ENCODE peak calls at places on chromosome 7, in seven cellular contexts. One of them, this sample, is unnamed.

GRCh38 chr7:129169171-129169643 is 19.2 kb upstream of the SMO start:
- DNase-seq in ovary: peak
- DNase-seq in prostate gland: peak
- DNase-seq in breast epithelium: no peak
- DNase-seq in HepG2: no peak
- DNase-seq in spleen: peak
- DNase-seq in adrenal gland: peak
- DNase-seq in this sample: peak

GRCh38 chr7:38846280-38846679 is 62.7 kb downstream of the VPS41 start:
- DNase-seq in prostate gland: no peak
- DNase-seq in adrenal gland: no peak
- DNase-seq in ovary: no peak
- DNase-seq in spleen: no peak
- DNase-seq in HepG2: peak
- DNase-seq in breast epithelium: no peak
- DNase-seq in this sample: no peak

GRCh38 chr7:91348686-91349085 is 84.5 kb downstream of the FZD1 start:
- DNase-seq in adrenal gland: no peak
- DNase-seq in ovary: no peak
- DNase-seq in spleen: no peak
- DNase-seq in breast epithelium: no peak
- DNase-seq in prostate gland: no peak
- DNase-seq in HepG2: no peak
- DNase-seq in this sample: no peak

GRCh38 chr7:134546903-134547737 is 1.8 kb upstream of the AKR1B15 start:
- DNase-seq in ovary: peak
- DNase-seq in adrenal gland: peak
- DNase-seq in spleen: peak
- DNase-seq in breast epithelium: peak
- DNase-seq in prostate gland: peak
- DNase-seq in HepG2: peak
- DNase-seq in this sample: peak

GRCh38 chr7:81226234-81226633 is 307.4 kb upstream of the SEMA3C start:
- DNase-seq in spleen: no peak
- DNase-seq in prostate gland: no peak
- DNase-seq in breast epithelium: no peak
- DNase-seq in ovary: no peak
- DNase-seq in adrenal gland: no peak
- DNase-seq in HepG2: no peak
- DNase-seq in this sample: no peak

GRCh38 chr7:103003004-103003403 is 71.6 kb downstream of the FBXL13 start:
- DNase-seq in spleen: no peak
- DNase-seq in adrenal gland: no peak
- DNase-seq in ovary: no peak
- DNase-seq in breast epithelium: no peak
- DNase-seq in HepG2: no peak
- DNase-seq in prostate gland: no peak
- DNase-seq in this sample: no peak

GRCh38 chr7:26105931-26106330 is 46.1 kb upstream of the NFE2L3 start:
- DNase-seq in breast epithelium: no peak
- DNase-seq in ovary: no peak
- DNase-seq in spleen: no peak
- DNase-seq in adrenal gland: no peak
- DNase-seq in prostate gland: no peak
- DNase-seq in HepG2: no peak
- DNase-seq in this sample: no peak

GRCh38 chr7:121510858-121511482 is 114.9 kb upstream of the FAM3C start:
- DNase-seq in ovary: no peak
- DNase-seq in adrenal gland: no peak
- DNase-seq in breast epithelium: no peak
- DNase-seq in spleen: no peak
- DNase-seq in HepG2: no peak
- DNase-seq in prostate gland: no peak
- DNase-seq in this sample: no peak

GRCh38 chr7:19919156-19920085 is 146.0 kb upstream of the TMEM196 start:
- DNase-seq in spleen: no peak
- DNase-seq in adrenal gland: no peak
- DNase-seq in prostate gland: no peak
- DNase-seq in ovary: no peak
- DNase-seq in breast epithelium: no peak
- DNase-seq in HepG2: no peak
- DNase-seq in this sample: no peak

GRCh38 chr7:56174346-56175085 is 58.3 kb upstream of the NUPR2 start:
- DNase-seq in ovary: no peak
- DNase-seq in adrenal gland: no peak
- DNase-seq in breast epithelium: no peak
- DNase-seq in spleen: peak
- DNase-seq in prostate gland: no peak
- DNase-seq in HepG2: no peak
- DNase-seq in this sample: no peak

GRCh38 chr7:4830176-4830575 is 31.7 kb downstream of the PAPOLB start:
- DNase-seq in HepG2: peak
- DNase-seq in ovary: no peak
- DNase-seq in adrenal gland: peak
- DNase-seq in spleen: no peak
- DNase-seq in breast epithelium: peak
- DNase-seq in prostate gland: no peak
- DNase-seq in this sample: peak

GRCh38 chr7:101795461-101795860 is 22.0 kb upstream of the CUX1 start:
- DNase-seq in adrenal gland: no peak
- DNase-seq in HepG2: no peak
- DNase-seq in prostate gland: no peak
- DNase-seq in spleen: peak
- DNase-seq in breast epithelium: peak
- DNase-seq in ovary: no peak
- DNase-seq in this sample: no peak

GRCh38 chr7:101787864-101788263 is 29.6 kb upstream of the CUX1 start:
- DNase-seq in prostate gland: no peak
- DNase-seq in HepG2: no peak
- DNase-seq in breast epithelium: no peak
- DNase-seq in adrenal gland: no peak
- DNase-seq in ovary: no peak
- DNase-seq in spleen: no peak
- DNase-seq in this sample: no peak

GRCh38 chr7:101788517-101788916 is 28.9 kb upstream of the CUX1 start:
- DNase-seq in prostate gland: no peak
- DNase-seq in ovary: no peak
- DNase-seq in HepG2: no peak
- DNase-seq in spleen: no peak
- DNase-seq in breast epithelium: no peak
- DNase-seq in adrenal gland: no peak
- DNase-seq in this sample: no peak

GRCh38 chr7:101790566-101791293 is 26.7 kb upstream of the CUX1 start:
- DNase-seq in spleen: peak
- DNase-seq in HepG2: no peak
- DNase-seq in adrenal gland: no peak
- DNase-seq in prostate gland: no peak
- DNase-seq in breast epithelium: no peak
- DNase-seq in ovary: no peak
- DNase-seq in this sample: no peak

DNA sequence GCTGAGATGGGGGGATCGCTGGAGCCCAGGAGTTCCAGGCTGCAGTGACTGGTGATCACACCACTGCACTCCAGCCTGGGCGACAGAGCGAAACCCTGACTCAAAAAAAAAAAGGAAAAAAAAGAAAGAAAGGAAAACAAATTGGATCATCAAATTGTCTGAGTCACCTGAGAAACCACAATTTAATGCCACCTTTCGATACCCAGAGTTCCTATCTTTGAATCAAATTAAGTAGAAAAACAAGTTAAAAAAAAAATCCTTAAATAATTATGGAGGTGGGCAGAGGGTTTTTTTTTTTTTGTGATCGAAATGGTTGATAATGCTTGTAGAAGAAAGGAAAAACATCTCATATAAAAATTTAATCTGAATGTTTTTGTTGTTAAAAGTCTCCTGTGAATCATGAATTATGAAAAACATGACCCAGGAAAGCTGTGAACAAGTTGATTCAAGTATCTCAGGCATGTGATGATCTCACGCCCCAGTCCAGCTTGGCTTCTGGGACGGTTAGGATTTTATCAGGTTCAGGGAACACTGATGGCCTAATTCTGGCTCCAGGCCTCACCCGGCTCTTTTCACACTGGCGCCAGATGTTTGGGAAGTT is 25.3 kb upstream of the CUX1 start:
- DNase-seq in ovary: peak
- DNase-seq in breast epithelium: no peak
- DNase-seq in prostate gland: peak
- DNase-seq in spleen: peak
- DNase-seq in HepG2: no peak
- DNase-seq in adrenal gland: no peak
- DNase-seq in this sample: peak
- TF ChIP-seq CTCF in ovary: no peak
- TF ChIP-seq CTCF in breast epithelium: no peak
- TF ChIP-seq CTCF in prostate gland: no peak
- TF ChIP-seq CTCF in spleen: no peak
- TF ChIP-seq CTCF in HepG2: no peak
- TF ChIP-seq CTCF in adrenal gland: no peak
- TF ChIP-seq CTCF in this sample: no peak

GRCh38 chr7:8126768-8127167 is 135.2 kb downstream of the ICA1 start:
- DNase-seq in adrenal gland: no peak
- DNase-seq in ovary: no peak
- DNase-seq in prostate gland: no peak
- DNase-seq in spleen: no peak
- DNase-seq in HepG2: peak
- DNase-seq in breast epithelium: no peak
- DNase-seq in this sample: no peak

GRCh38 chr7:8130663-8131062 is 131.3 kb downstream of the ICA1 start:
- DNase-seq in spleen: no peak
- DNase-seq in prostate gland: no peak
- DNase-seq in HepG2: no peak
- DNase-seq in ovary: no peak
- DNase-seq in breast epithelium: no peak
- DNase-seq in adrenal gland: no peak
- DNase-seq in this sample: no peak

GRCh38 chr7:8129323-8129659 is 132.7 kb downstream of the ICA1 start:
- DNase-seq in adrenal gland: no peak
- DNase-seq in breast epithelium: no peak
- DNase-seq in prostate gland: no peak
- DNase-seq in ovary: no peak
- DNase-seq in spleen: no peak
- DNase-seq in HepG2: no peak
- DNase-seq in this sample: no peak

GRCh38 chr7:8125680-8126444 is 136.1 kb downstream of the ICA1 start:
- DNase-seq in breast epithelium: no peak
- DNase-seq in HepG2: no peak
- DNase-seq in spleen: peak
- DNase-seq in ovary: no peak
- DNase-seq in prostate gland: no peak
- DNase-seq in adrenal gland: peak
- DNase-seq in this sample: no peak

DNA sequence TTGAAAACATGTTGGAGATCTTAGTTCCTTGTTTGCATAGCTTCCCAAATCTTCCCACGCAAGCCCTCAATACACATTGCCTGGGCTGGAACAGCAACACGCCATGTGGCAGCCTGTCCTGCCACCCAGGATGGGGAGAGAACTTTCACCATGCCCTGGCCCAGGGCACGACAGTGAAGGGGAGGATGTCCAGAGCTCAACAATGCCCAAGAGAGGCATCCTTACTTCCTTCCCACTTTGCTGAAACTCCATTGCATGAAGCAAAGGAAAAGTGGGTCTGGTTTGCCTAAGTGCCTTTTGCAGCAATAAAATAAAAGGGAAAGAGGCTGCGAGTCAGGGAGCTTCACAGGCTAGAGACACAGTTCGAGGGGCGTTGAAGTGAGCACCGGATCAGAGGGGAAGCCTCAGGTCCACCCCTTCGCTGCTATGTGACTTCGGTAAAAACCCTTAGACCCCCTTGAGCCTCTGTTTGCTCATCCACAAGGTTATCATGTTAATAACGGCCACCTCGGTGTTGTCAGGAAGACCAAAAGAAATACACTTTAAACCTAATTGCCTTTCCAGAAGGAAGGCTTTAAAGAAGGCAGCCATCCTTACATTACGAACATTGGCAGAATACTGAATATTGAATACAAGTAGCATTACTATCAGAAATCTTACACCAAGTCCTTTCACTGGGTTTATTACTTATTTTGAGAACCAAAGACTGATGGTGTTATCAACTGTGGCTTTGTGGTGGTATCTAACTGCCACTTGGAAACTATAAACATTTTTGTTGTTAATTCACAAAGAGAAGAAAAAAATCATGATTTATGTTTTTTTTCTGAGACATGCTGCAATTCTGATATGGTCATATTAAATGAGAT is 133.3 kb downstream of the ICA1 start:
- DNase-seq in ovary: no peak
- DNase-seq in HepG2: no peak
- DNase-seq in spleen: no peak
- DNase-seq in adrenal gland: no peak
- DNase-seq in breast epithelium: no peak
- DNase-seq in prostate gland: no peak
- DNase-seq in this sample: no peak
- TF ChIP-seq POLR2A in ovary: no peak
- TF ChIP-seq POLR2A in HepG2: no peak
- TF ChIP-seq POLR2A in spleen: no peak
- TF ChIP-seq POLR2A in adrenal gland: no peak
- TF ChIP-seq POLR2A in breast epithelium: no peak
- TF ChIP-seq POLR2A in prostate gland: no peak
- TF ChIP-seq POLR2A in this sample: no peak

GRCh38 chr7:151078233-151079040 is 2.2 kb downstream of the FASTK start:
- DNase-seq in HepG2: no peak
- DNase-seq in breast epithelium: no peak
- DNase-seq in spleen: peak
- DNase-seq in adrenal gland: peak
- DNase-seq in ovary: peak
- DNase-seq in prostate gland: no peak
- DNase-seq in this sample: no peak
- H3K4me3 ChIP-seq in HepG2: no peak
- H3K4me3 ChIP-seq in breast epithelium: no peak
- H3K4me3 ChIP-seq in spleen: no peak
- H3K4me3 ChIP-seq in adrenal gland: no peak
- H3K4me3 ChIP-seq in ovary: no peak
- H3K4me3 ChIP-seq in prostate gland: no peak
- H3K4me3 ChIP-seq in this sample: no peak

DNA sequence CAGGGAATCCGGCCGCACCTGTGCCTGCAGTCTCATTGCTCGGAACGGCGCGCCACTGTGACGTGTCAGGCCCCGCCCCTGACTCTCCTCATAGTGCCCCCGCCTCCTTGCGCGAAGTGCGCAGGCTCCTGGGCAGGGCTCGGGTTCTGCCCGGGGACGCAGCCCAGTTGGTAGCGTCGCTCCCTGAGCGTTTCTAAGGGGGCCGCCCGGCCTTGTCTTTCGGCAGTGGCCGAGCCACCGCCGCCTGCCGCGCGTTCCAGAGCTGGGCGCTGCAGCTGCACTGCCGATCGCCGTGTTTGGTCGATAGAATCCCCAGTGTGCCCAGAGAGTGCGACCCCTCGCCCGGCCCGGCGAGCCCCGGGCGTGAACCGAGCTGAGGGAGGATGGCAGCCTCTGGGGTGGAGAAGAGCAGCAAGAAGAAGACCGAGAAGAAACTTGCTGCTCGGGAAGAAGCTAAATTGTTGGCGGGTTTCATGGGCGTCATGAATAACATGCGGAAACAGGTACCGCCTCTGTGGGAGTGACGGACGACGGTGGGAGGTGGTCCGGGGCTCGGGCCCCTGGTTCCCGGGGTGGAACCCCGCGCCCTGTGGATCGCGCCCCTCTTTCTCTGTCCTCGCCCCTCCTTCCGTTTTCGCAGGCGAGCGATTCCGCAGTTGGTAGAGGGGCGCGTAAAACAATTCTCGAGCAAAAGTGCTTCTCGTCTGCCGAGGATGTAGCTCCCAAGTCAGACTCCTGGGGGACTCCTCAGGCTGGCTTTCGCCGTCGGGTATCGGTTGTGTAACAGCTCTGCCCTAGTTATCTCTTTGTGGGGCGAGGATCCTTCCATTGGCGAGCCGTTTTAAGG is at the start of gene KLHL7:
- DNase-seq in HepG2: peak
- DNase-seq in ovary: peak
- DNase-seq in spleen: peak
- DNase-seq in breast epithelium: peak
- DNase-seq in prostate gland: peak
- DNase-seq in adrenal gland: peak
- DNase-seq in this sample: peak
- TF ChIP-seq CTCF in HepG2: peak
- TF ChIP-seq CTCF in ovary: no peak
- TF ChIP-seq CTCF in spleen: no peak
- TF ChIP-seq CTCF in breast epithelium: no peak
- TF ChIP-seq CTCF in prostate gland: no peak
- TF ChIP-seq CTCF in adrenal gland: peak
- TF ChIP-seq CTCF in this sample: no peak

This sample was measured in testis.